ENCODE peak calls at places on chromosomes 13 and 19, in seven cellular contexts. One of them, this sample, is unnamed.

GRCh38 chr19:32041681-32042292 is 303.6 kb upstream of the ZNF507 start:
- DNase-seq in RCC 7860: no peak
- DNase-seq in NCI-H510A: no peak
- DNase-seq in hepatocyte: peak
- DNase-seq in activated CD4-positive, alpha-beta T cell treated with anti-CD3 and anti-CD28 coated beads, Interleukin-2, amount 50 U/mL, for 24 hours: no peak
- DNase-seq in sigmoid colon: no peak
- DNase-seq in SW 1271: no peak
- DNase-seq in this sample: peak

GRCh38 chr19:7460562-7460966 is 28.3 kb downstream of the PEX11G start:
- DNase-seq in RCC 7860: no peak
- DNase-seq in NCI-H510A: no peak
- DNase-seq in hepatocyte: no peak
- DNase-seq in activated CD4-positive, alpha-beta T cell treated with anti-CD3 and anti-CD28 coated beads, Interleukin-2, amount 50 U/mL, for 24 hours: no peak
- DNase-seq in sigmoid colon: no peak
- DNase-seq in SW 1271: peak
- DNase-seq in this sample: no peak

GRCh38 chr19:32012206-32012605 is 333.2 kb upstream of the ZNF507 start:
- DNase-seq in RCC 7860: no peak
- DNase-seq in NCI-H510A: no peak
- DNase-seq in hepatocyte: no peak
- DNase-seq in activated CD4-positive, alpha-beta T cell treated with anti-CD3 and anti-CD28 coated beads, Interleukin-2, amount 50 U/mL, for 24 hours: no peak
- DNase-seq in sigmoid colon: no peak
- DNase-seq in SW 1271: no peak
- DNase-seq in this sample: no peak

GRCh38 chr13:84896128-84896527 is 903.1 kb downstream of the SLITRK6 start:
- DNase-seq in RCC 7860: peak
- DNase-seq in NCI-H510A: no peak
- DNase-seq in hepatocyte: peak
- DNase-seq in activated CD4-positive, alpha-beta T cell treated with anti-CD3 and anti-CD28 coated beads, Interleukin-2, amount 50 U/mL, for 24 hours: no peak
- DNase-seq in sigmoid colon: no peak
- DNase-seq in SW 1271: no peak
- DNase-seq in this sample: peak

GRCh38 chr13:21033866-21034601 is 27.4 kb downstream of the LATS2 start:
- DNase-seq in RCC 7860: peak
- DNase-seq in NCI-H510A: no peak
- DNase-seq in hepatocyte: no peak
- DNase-seq in activated CD4-positive, alpha-beta T cell treated with anti-CD3 and anti-CD28 coated beads, Interleukin-2, amount 50 U/mL, for 24 hours: no peak
- DNase-seq in sigmoid colon: peak
- DNase-seq in SW 1271: peak
- DNase-seq in this sample: no peak

GRCh38 chr19:3544742-3545668 is 6.0 kb downstream of the TEKTIP1 start:
- DNase-seq in RCC 7860: peak
- DNase-seq in NCI-H510A: no peak
- DNase-seq in hepatocyte: peak
- DNase-seq in activated CD4-positive, alpha-beta T cell treated with anti-CD3 and anti-CD28 coated beads, Interleukin-2, amount 50 U/mL, for 24 hours: peak
- DNase-seq in sigmoid colon: peak
- DNase-seq in SW 1271: no peak
- DNase-seq in this sample: peak

GRCh38 chr19:34808566-34808965 is 35.6 kb upstream of the ZNF599 start:
- DNase-seq in RCC 7860: peak
- DNase-seq in NCI-H510A: no peak
- DNase-seq in hepatocyte: no peak
- DNase-seq in activated CD4-positive, alpha-beta T cell treated with anti-CD3 and anti-CD28 coated beads, Interleukin-2, amount 50 U/mL, for 24 hours: no peak
- DNase-seq in sigmoid colon: no peak
- DNase-seq in SW 1271: no peak
- DNase-seq in this sample: peak

GRCh38 chr19:16957151-16957662 is 68.4 kb downstream of the F2RL3 start:
- DNase-seq in RCC 7860: no peak
- DNase-seq in NCI-H510A: no peak
- DNase-seq in hepatocyte: no peak
- DNase-seq in activated CD4-positive, alpha-beta T cell treated with anti-CD3 and anti-CD28 coated beads, Interleukin-2, amount 50 U/mL, for 24 hours: no peak
- DNase-seq in sigmoid colon: no peak
- DNase-seq in SW 1271: no peak
- DNase-seq in this sample: peak

GRCh38 chr19:17441241-17442135 is 7.0 kb downstream of the TMEM221 start:
- DNase-seq in RCC 7860: peak
- DNase-seq in NCI-H510A: no peak
- DNase-seq in hepatocyte: no peak
- DNase-seq in activated CD4-positive, alpha-beta T cell treated with anti-CD3 and anti-CD28 coated beads, Interleukin-2, amount 50 U/mL, for 24 hours: no peak
- DNase-seq in sigmoid colon: no peak
- DNase-seq in SW 1271: no peak
- DNase-seq in this sample: peak

GRCh38 chr19:54620464-54620863 is 9.8 kb upstream of the LILRB1 start:
- DNase-seq in RCC 7860: no peak
- DNase-seq in NCI-H510A: no peak
- DNase-seq in hepatocyte: no peak
- DNase-seq in activated CD4-positive, alpha-beta T cell treated with anti-CD3 and anti-CD28 coated beads, Interleukin-2, amount 50 U/mL, for 24 hours: no peak
- DNase-seq in sigmoid colon: no peak
- DNase-seq in SW 1271: no peak
- DNase-seq in this sample: no peak

GRCh38 chr19:52492991-52493470 is 34.4 kb upstream of the ZNF808 start:
- DNase-seq in RCC 7860: no peak
- DNase-seq in NCI-H510A: no peak
- DNase-seq in hepatocyte: peak
- DNase-seq in activated CD4-positive, alpha-beta T cell treated with anti-CD3 and anti-CD28 coated beads, Interleukin-2, amount 50 U/mL, for 24 hours: no peak
- DNase-seq in sigmoid colon: no peak
- DNase-seq in SW 1271: no peak
- DNase-seq in this sample: no peak

GRCh38 chr13:107067381-107067780 is 499.4 kb upstream of the ARGLU1 start:
- DNase-seq in RCC 7860: no peak
- DNase-seq in NCI-H510A: no peak
- DNase-seq in hepatocyte: no peak
- DNase-seq in activated CD4-positive, alpha-beta T cell treated with anti-CD3 and anti-CD28 coated beads, Interleukin-2, amount 50 U/mL, for 24 hours: no peak
- DNase-seq in sigmoid colon: no peak
- DNase-seq in SW 1271: no peak
- DNase-seq in this sample: no peak

GRCh38 chr13:106047859-106048258 is 487.6 kb downstream of the EFNB2 start:
- DNase-seq in RCC 7860: no peak
- DNase-seq in NCI-H510A: no peak
- DNase-seq in hepatocyte: no peak
- DNase-seq in activated CD4-positive, alpha-beta T cell treated with anti-CD3 and anti-CD28 coated beads, Interleukin-2, amount 50 U/mL, for 24 hours: no peak
- DNase-seq in sigmoid colon: no peak
- DNase-seq in SW 1271: no peak
- DNase-seq in this sample: no peak

GRCh38 chr13:44061876-44062275 is 182.2 kb downstream of the LACC1 start:
- DNase-seq in RCC 7860: no peak
- DNase-seq in NCI-H510A: no peak
- DNase-seq in hepatocyte: no peak
- DNase-seq in activated CD4-positive, alpha-beta T cell treated with anti-CD3 and anti-CD28 coated beads, Interleukin-2, amount 50 U/mL, for 24 hours: no peak
- DNase-seq in sigmoid colon: no peak
- DNase-seq in SW 1271: no peak
- DNase-seq in this sample: peak

This sample was measured in A673.